ENCODE peak calls at places on chromosomes 3 and 15, in nine cellular contexts. Y is Panc1; W is B cell; E is progenitor cell of endocrine pancreas; I is CD8-positive, alpha-beta T cell; J is Calu3; M is endothelial cell; O is mucosa of descending colon; D is right lobe of liver. K is an unnamed sample.
A peak's percentile ranks its signal among the peaks of the same experiment; 100 is the strongest.

GRCh38 chr3:124859025-124859424 is 28.1 kb downstream of the ITGB5 start:
- DNase-seq in D (peak; percentile 56), Y (peak; percentile 60), O (no peak), M (no peak), W (no peak), J (peak; percentile 71), E (no peak), I (no peak), K (no peak)

GRCh38 chr15:35690089-35690488 is 144.1 kb upstream of the DPH6 start:
- DNase-seq in I (no peak), M (no peak), D (no peak), W (no peak), O (no peak), E (no peak), J (no peak), Y (no peak), K (no peak)

GRCh38 chr15:66653852-66654251 is 48.2 kb upstream of the SMAD6 start:
- DNase-seq in I (no peak), Y (no peak), D (no peak), W (no peak), M (no peak), E (no peak), O (no peak), J (no peak), K (no peak)

GRCh38 chr15:75776075-75776443 is 63.4 kb upstream of the CSPG4 start:
- DNase-seq in Y (no peak), E (no peak), J (peak; percentile 25), M (no peak), D (no peak), W (no peak), O (no peak), I (no peak), K (no peak)

GRCh38 chr3:178152988-178153387 is 383.2 kb upstream of the KCNMB2 start:
- DNase-seq in J (no peak), E (no peak), O (no peak), M (no peak), D (no peak), Y (no peak), W (no peak), I (no peak), K (no peak)

GRCh38 chr3:6644070-6644929 is 216.6 kb upstream of the GRM7 start:
- DNase-seq in M (no peak), J (no peak), E (no peak), O (no peak), D (no peak), W (no peak), I (no peak), Y (no peak), K (no peak)

GRCh38 chr15:25783607-25784131 is 79.5 kb downstream of the ATP10A start:
- DNase-seq in Y (no peak), W (no peak), J (no peak), E (no peak), M (peak; percentile 61), O (no peak), D (no peak), I (peak; percentile 27), K (no peak)

GRCh38 chr3:124838963-124839362 is 48.2 kb downstream of the ITGB5 start:
- DNase-seq in M (no peak), W (no peak), I (no peak), E (no peak), D (no peak), Y (no peak), O (no peak), J (no peak), K (no peak)

GRCh38 chr15:70439880-70440279 is 323.5 kb downstream of the UACA start:
- DNase-seq in J (no peak), I (no peak), E (no peak), D (no peak), W (no peak), O (no peak), Y (no peak), M (no peak), K (no peak)

GRCh38 chr3:192917258-192917507 is 473 bp downstream of the MB21D2 start:
- DNase-seq in W (peak; percentile 9), O (no peak), E (no peak), Y (no peak), M (peak; percentile 39), I (no peak), D (peak; percentile 24), J (no peak), K (no peak)

GRCh38 chr3:11498646-11499045 is 145.1 kb downstream of the VGLL4 start:
- DNase-seq in W (no peak), Y (no peak), J (peak; percentile 75), I (no peak), M (no peak), E (no peak), O (peak; percentile 60), D (peak; percentile 77), K (no peak)

GRCh38 chr15:70596354-70597055 is 166.9 kb downstream of the UACA start:
- DNase-seq in I (no peak), J (peak; percentile 77), O (no peak), Y (peak; percentile 20), W (no peak), M (no peak), D (no peak), E (no peak), K (no peak)

GRCh38 chr15:66675456-66675855 is 26.6 kb upstream of the SMAD6 start:
- DNase-seq in W (no peak), M (no peak), D (no peak), Y (no peak), E (no peak), J (no peak), I (no peak), O (no peak), K (no peak)

GRCh38 chr3:150870406-150870805 is 34.8 kb downstream of the MINDY4B start:
- DNase-seq in J (no peak), O (no peak), Y (no peak), I (no peak), M (no peak), W (no peak), E (no peak), D (no peak), K (no peak)

GRCh38 chr3:191366675-191367074 is 36.3 kb upstream of the UTS2B start:
- DNase-seq in E (no peak), I (no peak), J (no peak), W (no peak), M (no peak), D (no peak), Y (no peak), O (no peak), K (no peak)

GRCh38 chr3:169345662-169346331 is 317.7 kb downstream of the MECOM start:
- DNase-seq in J (peak; percentile 30), Y (no peak), D (no peak), M (no peak), O (no peak), W (no peak), I (no peak), E (no peak), K (no peak)
- TF ChIP-seq CTCF in J (no peak), Y (no peak), D (no peak), M (no peak), O (no peak), W (no peak), I (no peak), E (no peak), K (peak; percentile 16)

DNA sequence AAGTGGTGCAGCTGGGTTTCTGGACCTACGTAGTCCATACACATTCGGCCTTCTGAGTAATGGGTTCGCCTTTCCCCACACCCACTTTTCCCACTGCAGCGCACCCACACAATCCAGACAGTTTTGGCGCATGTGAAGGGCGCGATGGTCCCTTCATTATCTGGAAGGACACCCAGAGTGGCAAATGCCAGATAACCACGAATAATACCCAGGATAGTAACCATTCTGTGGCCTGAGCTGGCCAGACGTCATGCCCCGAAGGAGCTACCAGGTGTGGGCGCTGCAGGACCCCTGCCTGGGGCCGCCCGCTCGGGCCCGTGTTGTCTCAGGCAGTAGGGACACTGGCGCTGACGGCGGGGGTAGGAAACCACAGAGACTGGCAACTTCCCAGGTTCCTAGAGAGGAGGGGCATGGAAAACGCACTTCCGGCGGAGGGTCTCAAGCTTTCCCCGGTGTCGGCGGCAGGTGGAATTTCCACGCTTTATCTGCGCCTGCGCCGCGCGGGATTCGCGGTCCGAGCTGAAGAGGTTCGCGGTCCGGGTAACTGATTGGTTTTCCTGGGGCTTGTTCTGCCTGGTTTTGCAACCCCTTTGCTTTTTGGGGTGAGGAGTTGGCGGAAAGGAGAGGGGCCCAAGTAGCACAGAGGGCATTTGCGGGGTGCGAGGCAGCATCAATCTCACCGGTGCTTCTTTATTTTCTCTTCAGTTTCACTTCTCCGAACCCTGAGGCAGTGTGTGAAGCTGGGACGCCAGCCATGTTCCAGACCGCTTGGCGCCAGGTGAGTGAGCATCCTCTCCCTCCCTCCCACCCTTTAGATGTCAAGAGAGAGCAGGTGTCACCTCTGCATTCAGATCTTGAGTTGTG is at the start of gene ZNF620:
- DNase-seq in O (peak; percentile 78), I (peak; percentile 40), E (peak; percentile 85), M (peak; percentile 76), D (peak; percentile 80), W (peak; percentile 58), Y (no peak), J (peak; percentile 87), K (peak; percentile 34)
- TF ChIP-seq CTCF in O (no peak), I (peak; percentile 18), E (peak; percentile 66), M (no peak), D (peak; percentile 28), W (peak; percentile 18), Y (peak; percentile 53), J (no peak), K (peak; percentile 28)

GRCh38 chr3:14600075-14600474 is 51.5 kb upstream of the CCDC174 start:
- DNase-seq in J (no peak), O (no peak), E (no peak), I (no peak), D (no peak), W (no peak), Y (no peak), M (no peak), K (no peak)

GRCh38 chr3:14602804-14603644 is 48.5 kb upstream of the CCDC174 start:
- DNase-seq in W (no peak), D (no peak), Y (no peak), J (peak; percentile 6), O (no peak), M (peak; percentile 47), E (peak; percentile 15), I (no peak), K (peak; percentile 44)

GRCh38 chr3:14601692-14602005 is 49.9 kb upstream of the CCDC174 start:
- DNase-seq in W (no peak), D (no peak), O (no peak), J (no peak), E (no peak), I (no peak), Y (no peak), M (no peak), K (no peak)

GRCh38 chr3:14600856-14601610 is 50.5 kb upstream of the CCDC174 start:
- DNase-seq in D (no peak), J (no peak), M (no peak), E (no peak), I (no peak), Y (no peak), O (no peak), W (no peak), K (no peak)

GRCh38 chr3:14602006-14602803 is 49.4 kb upstream of the CCDC174 start:
- DNase-seq in O (no peak), I (no peak), E (peak; percentile 29), W (no peak), M (peak; percentile 49), Y (no peak), D (no peak), J (peak; percentile 41), K (peak; percentile 41)
- TF ChIP-seq CTCF in O (no peak), I (no peak), E (peak; percentile 58), W (no peak), M (peak; percentile 43), Y (peak; percentile 76), D (peak; percentile 15), J (no peak), K (peak; percentile 20)

GRCh38 chr3:112530573-112530972 is 31.2 kb downstream of the ATG3 start:
- DNase-seq in W (no peak), E (no peak), I (no peak), M (no peak), D (no peak), J (no peak), O (no peak), Y (no peak), K (no peak)

GRCh38 chr3:112531358-112531781 is 30.4 kb downstream of the ATG3 start:
- DNase-seq in W (peak; percentile 49), D (no peak), E (no peak), J (no peak), O (no peak), Y (no peak), M (no peak), I (no peak), K (no peak)
- TF ChIP-seq CTCF in W (peak; percentile 82), D (peak; percentile 53), E (peak; percentile 68), J (peak; percentile 11), O (no peak), Y (peak; percentile 68), M (peak; percentile 87), I (peak; percentile 78), K (peak; percentile 57)